ENCODE peak calls at places on chromosome 1, in five cellular contexts. One of them, this sample, is unnamed.

GRCh38 chr1:53396563-53397268 is 62.5 kb upstream of the DMRTB1 start:
- DNase-seq in HT1080: no peak
- DNase-seq in PC-9: no peak
- DNase-seq in pancreas: no peak
- DNase-seq in anterior cingulate cortex: no peak
- DNase-seq in this sample: no peak

GRCh38 chr1:215252164-215252563 is 169.6 kb downstream of the KCNK2 start:
- DNase-seq in PC-9: no peak
- DNase-seq in pancreas: no peak
- DNase-seq in HT1080: no peak
- DNase-seq in anterior cingulate cortex: no peak
- DNase-seq in this sample: no peak

GRCh38 chr1:222582099-222582774 is 7.5 kb downstream of the TAF1A start:
- DNase-seq in pancreas: no peak
- DNase-seq in HT1080: peak; percentile 87
- DNase-seq in anterior cingulate cortex: no peak
- DNase-seq in PC-9: no peak
- DNase-seq in this sample: peak; percentile 87

GRCh38 chr1:11615109-11615508 is 39.1 kb downstream of the FBXO2 start:
- DNase-seq in anterior cingulate cortex: no peak
- DNase-seq in HT1080: no peak
- DNase-seq in pancreas: no peak
- DNase-seq in PC-9: no peak
- DNase-seq in this sample: no peak

GRCh38 chr1:94334156-94334555 is 84.0 kb upstream of the ABCD3 start:
- DNase-seq in anterior cingulate cortex: no peak
- DNase-seq in PC-9: no peak
- DNase-seq in HT1080: no peak
- DNase-seq in pancreas: no peak
- DNase-seq in this sample: no peak

GRCh38 chr1:31407029-31407626 is 5.9 kb upstream of the SERINC2 start:
- DNase-seq in anterior cingulate cortex: no peak
- DNase-seq in pancreas: no peak
- DNase-seq in HT1080: no peak
- DNase-seq in PC-9: no peak
- DNase-seq in this sample: no peak

GRCh38 chr1:205285391-205286101 is 36.0 kb downstream of the NUAK2 start:
- DNase-seq in pancreas: no peak
- DNase-seq in anterior cingulate cortex: no peak
- DNase-seq in PC-9: no peak
- DNase-seq in HT1080: no peak
- DNase-seq in this sample: peak; percentile 81

GRCh38 chr1:204623365-204623893 is 62.1 kb downstream of the LRRN2 start:
- DNase-seq in anterior cingulate cortex: no peak
- DNase-seq in pancreas: peak; percentile 46
- DNase-seq in HT1080: peak; percentile 57
- DNase-seq in PC-9: peak; percentile 86
- DNase-seq in this sample: peak; percentile 62

GRCh38 chr1:62218603-62219002 is 24.0 kb downstream of the L1TD1 start:
- DNase-seq in anterior cingulate cortex: no peak
- DNase-seq in HT1080: peak; percentile 27
- DNase-seq in pancreas: no peak
- DNase-seq in PC-9: no peak
- DNase-seq in this sample: peak; percentile 62

GRCh38 chr1:8394456-8395321 is 76.8 kb downstream of the SLC45A1 start:
- DNase-seq in PC-9: peak; percentile 48
- DNase-seq in HT1080: peak; percentile 94
- DNase-seq in anterior cingulate cortex: no peak
- DNase-seq in pancreas: no peak
- DNase-seq in this sample: peak; percentile 97

GRCh38 chr1:8197493-8198282 is 120.2 kb upstream of the SLC45A1 start:
- DNase-seq in HT1080: peak; percentile 99
- DNase-seq in anterior cingulate cortex: peak; percentile 1
- DNase-seq in PC-9: peak; percentile 93
- DNase-seq in pancreas: peak; percentile 56
- DNase-seq in this sample: peak; percentile 95

GRCh38 chr1:65027699-65028358 is 61.5 kb upstream of the JAK1 start:
- DNase-seq in anterior cingulate cortex: peak; percentile 1
- DNase-seq in pancreas: peak; percentile 86
- DNase-seq in HT1080: peak; percentile 44
- DNase-seq in PC-9: no peak
- DNase-seq in this sample: no peak

GRCh38 chr1:5909576-5910275 is 82.5 kb downstream of the NPHP4 start:
- DNase-seq in pancreas: no peak
- DNase-seq in PC-9: no peak
- DNase-seq in anterior cingulate cortex: no peak
- DNase-seq in HT1080: no peak
- DNase-seq in this sample: no peak

GRCh38 chr1:219812491-219813221 is 115.7 kb downstream of the SLC30A10 start:
- DNase-seq in pancreas: no peak
- DNase-seq in PC-9: peak; percentile 45
- DNase-seq in anterior cingulate cortex: peak; percentile 63
- DNase-seq in HT1080: peak; percentile 82
- DNase-seq in this sample: peak; percentile 65

GRCh38 chr1:214857716-214858115 is 224.8 kb upstream of the KCNK2 start:
- DNase-seq in pancreas: no peak
- DNase-seq in PC-9: no peak
- DNase-seq in anterior cingulate cortex: no peak
- DNase-seq in HT1080: no peak
- DNase-seq in this sample: peak; percentile 69

GRCh38 chr1:163085041-163085903 is 16.1 kb downstream of the RGS4 start:
- DNase-seq in HT1080: no peak
- DNase-seq in PC-9: no peak
- DNase-seq in pancreas: no peak
- DNase-seq in anterior cingulate cortex: no peak
- DNase-seq in this sample: peak; percentile 77

This sample was measured in M059J.